ENCODE peak calls at places on chromosomes 7 and 10, in four cellular contexts. F is heart left ventricle; R is CD8-positive, alpha-beta T cell; W is pancreas. P is an unnamed sample. For H3K4me1, the result is how much of the 10 kb centered on the place peaks cover.

GRCh38 chr7:81499262-81500116 is 270.4 kb downstream of the HGF start:
- DNase-seq in F (no peak), R (no peak), W (no peak), P (no peak)

GRCh38 chr10:22259280-22259679 is 41.5 kb upstream of the EBLN1 start:
- DNase-seq in F (no peak), R (no peak), W (no peak), P (no peak)

GRCh38 chr10:49254556-49255318 is 44.2 kb upstream of the C10orf71 start:
- DNase-seq in F (no peak), R (peak), W (no peak), P (no peak)

GRCh38 chr10:114876602-114877300 is 55.2 kb downstream of the FHIP2A start:
- DNase-seq in F (peak), R (no peak), W (peak), P (no peak)

GRCh38 chr10:126225672-126226007 is 162.6 kb downstream of the ADAM12 start:
- DNase-seq in F (no peak), R (no peak), W (no peak), P (no peak)

GRCh38 chr7:99004216-99004615 is 125.9 kb downstream of the TRRAP start:
- DNase-seq in F (no peak), R (no peak), W (no peak), P (no peak)

GRCh38 chr7:136870799-136871487 is 2.5 kb downstream of the CHRM2 start:
- DNase-seq in F (peak), R (no peak), W (no peak), P (no peak)

GRCh38 chr10:89793649-89794254 is 92.4 kb downstream of the KIF20B start:
- DNase-seq in F (no peak), R (peak), W (no peak), P (peak)

GRCh38 chr10:126247454-126247975 is 140.8 kb downstream of the ADAM12 start:
- DNase-seq in F (peak), R (no peak), W (peak), P (no peak)

GRCh38 chr7:3157541-3158287 is 114.0 kb upstream of the CARD11 start:
- DNase-seq in F (no peak), R (no peak), W (no peak), P (no peak)

GRCh38 chr7:151341357-151342101 is at the start of gene NUB1:
- DNase-seq in F (peak), R (peak), W (peak), P (peak)

GRCh38 chr7:151345576-151345975 is 4.0 kb downstream of the NUB1 start:
- DNase-seq in F (no peak), R (no peak), W (no peak), P (no peak)

GRCh38 chr7:151342102-151342646 is 562 bp downstream of the NUB1 start:
- DNase-seq in F (no peak), R (no peak), W (no peak), P (no peak)

GRCh38 chr7:151342811-151343210 is 1.2 kb downstream of the NUB1 start:
- DNase-seq in F (no peak), R (no peak), W (no peak), P (no peak)

DNA sequence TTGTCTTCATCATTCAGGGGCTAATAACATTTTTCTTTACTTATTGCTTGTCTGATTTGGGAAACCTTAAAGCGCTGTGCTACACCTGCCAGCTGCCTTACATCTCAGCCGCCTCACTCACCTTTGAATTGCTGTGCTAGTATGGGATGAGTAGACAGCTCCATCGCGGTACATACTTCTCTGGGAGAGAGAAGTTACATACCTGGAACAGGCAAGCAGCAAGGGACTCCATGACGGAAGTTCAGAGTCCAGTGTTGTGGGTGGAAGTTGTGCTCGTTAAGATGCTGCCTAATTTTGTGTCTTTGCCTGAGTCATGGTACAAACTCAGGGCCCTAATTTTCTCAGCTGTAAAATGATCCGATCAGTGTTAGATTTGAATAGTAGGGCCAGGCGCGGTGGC is 1.9 kb downstream of the NUB1 start:
- DNase-seq in F (no peak), R (no peak), W (no peak), P (no peak)
- H3K4me1 ChIP-seq in F (under half), R (under half), W (under half), P (under half)

DNA sequence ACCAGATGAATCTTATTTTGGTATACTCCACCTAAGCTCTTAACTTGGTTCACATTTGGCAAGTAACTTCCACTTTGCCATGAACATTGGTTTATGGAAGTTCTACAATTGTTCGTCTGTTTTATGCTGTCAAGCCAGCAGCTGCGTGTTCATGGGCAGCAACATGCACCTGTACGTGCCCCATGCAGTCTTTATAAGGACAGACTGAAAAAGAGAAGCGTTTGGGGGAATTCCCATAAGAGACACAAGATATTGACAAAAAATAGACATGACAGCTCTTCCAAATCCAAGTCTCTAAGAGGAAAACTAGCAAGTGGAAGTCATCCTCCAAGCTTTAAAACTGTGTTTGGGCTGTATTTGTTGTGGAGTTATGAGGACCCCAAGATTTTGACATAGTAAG is 151.6 kb downstream of the SLC16A9 start:
- DNase-seq in F (no peak), R (no peak), W (no peak), P (no peak)
- H3K4me3 ChIP-seq in F (no peak), R (no peak), W (no peak), P (no peak)

GRCh38 chr7:94031865-94032264 is 27.7 kb upstream of the BET1 start:
- DNase-seq in F (no peak), R (no peak), W (no peak), P (no peak)

GRCh38 chr7:94028768-94029167 is 24.6 kb upstream of the BET1 start:
- DNase-seq in F (no peak), R (no peak), W (no peak), P (no peak)

GRCh38 chr7:94030634-94031033 is 26.5 kb upstream of the BET1 start:
- DNase-seq in F (no peak), R (no peak), W (no peak), P (no peak)
- H3K4me1 ChIP-seq in F (under half), R (under half), W (under half), P (under half)

GRCh38 chr7:25862993-25863726 is 288.8 kb upstream of the NFE2L3 start:
- DNase-seq in F (no peak), R (no peak), W (no peak), P (no peak)
- H3K4me3 ChIP-seq in F (no peak), R (no peak), W (no peak), P (no peak)

P was measured in effector memory CD4-positive, alpha-beta T cell.